ENCODE peak calls at places on chromosomes 11 and 22, in five cellular contexts. One of them, this sample, is unnamed.

GRCh38 chr11:129861702-129862107 is 33.7 kb downstream of the NFRKB start:
- DNase-seq in PC-3: peak; percentile 100
- DNase-seq in lower lobe of right lung: peak; percentile 82
- DNase-seq in cardiac muscle cell: peak; percentile 94
- DNase-seq in CD8-positive, alpha-beta T cell: no peak
- DNase-seq in this sample: peak; percentile 88

GRCh38 chr22:42656578-42656977 is 7.4 kb upstream of the CYB5R3 start:
- DNase-seq in PC-3: no peak
- DNase-seq in lower lobe of right lung: no peak
- DNase-seq in cardiac muscle cell: no peak
- DNase-seq in CD8-positive, alpha-beta T cell: no peak
- DNase-seq in this sample: no peak

GRCh38 chr11:30333405-30333804 is 10.5 kb downstream of the ARL14EP start:
- DNase-seq in PC-3: peak; percentile 39
- DNase-seq in lower lobe of right lung: no peak
- DNase-seq in cardiac muscle cell: no peak
- DNase-seq in CD8-positive, alpha-beta T cell: no peak
- DNase-seq in this sample: no peak

GRCh38 chr11:35615911-35616900 is 2.1 kb upstream of the FJX1 start:
- DNase-seq in PC-3: peak; percentile 69
- DNase-seq in lower lobe of right lung: no peak
- DNase-seq in cardiac muscle cell: peak; percentile 79
- DNase-seq in CD8-positive, alpha-beta T cell: no peak
- DNase-seq in this sample: no peak

GRCh38 chr11:64879226-64879900 is 942 bp upstream of the EHD1 start:
- DNase-seq in PC-3: no peak
- DNase-seq in lower lobe of right lung: no peak
- DNase-seq in cardiac muscle cell: no peak
- DNase-seq in CD8-positive, alpha-beta T cell: no peak
- DNase-seq in this sample: no peak

GRCh38 chr22:44583076-44583760 is 85.2 kb upstream of the RTL6 start:
- DNase-seq in PC-3: peak; percentile 22
- DNase-seq in lower lobe of right lung: peak; percentile 23
- DNase-seq in cardiac muscle cell: peak; percentile 46
- DNase-seq in CD8-positive, alpha-beta T cell: no peak
- DNase-seq in this sample: no peak

GRCh38 chr22:38155703-38156102 is 25.9 kb downstream of the PLA2G6 start:
- DNase-seq in PC-3: no peak
- DNase-seq in lower lobe of right lung: no peak
- DNase-seq in cardiac muscle cell: no peak
- DNase-seq in CD8-positive, alpha-beta T cell: no peak
- DNase-seq in this sample: no peak

GRCh38 chr11:15969701-15970329 is 386.5 kb downstream of the SOX6 start:
- DNase-seq in PC-3: no peak
- DNase-seq in lower lobe of right lung: no peak
- DNase-seq in cardiac muscle cell: peak; percentile 92
- DNase-seq in CD8-positive, alpha-beta T cell: no peak
- DNase-seq in this sample: no peak

GRCh38 chr11:3177931-3178330 is 12.8 kb upstream of the OSBPL5 start:
- DNase-seq in PC-3: peak; percentile 59
- DNase-seq in lower lobe of right lung: no peak
- DNase-seq in cardiac muscle cell: no peak
- DNase-seq in CD8-positive, alpha-beta T cell: no peak
- DNase-seq in this sample: no peak

GRCh38 chr11:76577199-76577920 is 93.2 kb downstream of the LRRC32 start:
- DNase-seq in PC-3: peak; percentile 98
- DNase-seq in lower lobe of right lung: no peak
- DNase-seq in cardiac muscle cell: peak; percentile 89
- DNase-seq in CD8-positive, alpha-beta T cell: no peak
- DNase-seq in this sample: peak; percentile 67

GRCh38 chr11:133934599-133935550 is 21.9 kb downstream of the IGSF9B start:
- DNase-seq in PC-3: peak; percentile 68
- DNase-seq in lower lobe of right lung: no peak
- DNase-seq in cardiac muscle cell: peak; percentile 92
- DNase-seq in CD8-positive, alpha-beta T cell: no peak
- DNase-seq in this sample: no peak

GRCh38 chr11:27718853-27719574 is 18.8 kb upstream of the BDNF start:
- DNase-seq in PC-3: peak; percentile 47
- DNase-seq in lower lobe of right lung: no peak
- DNase-seq in cardiac muscle cell: peak; percentile 63
- DNase-seq in CD8-positive, alpha-beta T cell: no peak
- DNase-seq in this sample: no peak

GRCh38 chr11:116701297-116701801 is 71.4 kb downstream of the BUD13 start:
- DNase-seq in PC-3: no peak
- DNase-seq in lower lobe of right lung: peak; percentile 45
- DNase-seq in cardiac muscle cell: no peak
- DNase-seq in CD8-positive, alpha-beta T cell: no peak
- DNase-seq in this sample: no peak

GRCh38 chr11:34614334-34615113 is 6.4 kb upstream of the EHF start:
- DNase-seq in PC-3: no peak
- DNase-seq in lower lobe of right lung: no peak
- DNase-seq in cardiac muscle cell: peak; percentile 83
- DNase-seq in CD8-positive, alpha-beta T cell: no peak
- DNase-seq in this sample: no peak

GRCh38 chr11:45665206-45665932 is at the start of gene CHST1:
- DNase-seq in PC-3: no peak
- DNase-seq in lower lobe of right lung: no peak
- DNase-seq in cardiac muscle cell: peak; percentile 66
- DNase-seq in CD8-positive, alpha-beta T cell: no peak
- DNase-seq in this sample: no peak

GRCh38 chr11:1172729-1173117 is 15.0 kb downstream of the MUC5AC start:
- DNase-seq in PC-3: no peak
- DNase-seq in lower lobe of right lung: no peak
- DNase-seq in cardiac muscle cell: no peak
- DNase-seq in CD8-positive, alpha-beta T cell: no peak
- DNase-seq in this sample: no peak

GRCh38 chr11:35303596-35304392 is 115.6 kb downstream of the SLC1A2 start:
- DNase-seq in PC-3: peak; percentile 14
- DNase-seq in lower lobe of right lung: peak; percentile 61
- DNase-seq in cardiac muscle cell: peak; percentile 95
- DNase-seq in CD8-positive, alpha-beta T cell: no peak
- DNase-seq in this sample: peak; percentile 97

GRCh38 chr11:16791494-16791961 is 53.1 kb downstream of the C11orf58 start:
- DNase-seq in PC-3: peak; percentile 88
- DNase-seq in lower lobe of right lung: peak; percentile 68
- DNase-seq in cardiac muscle cell: peak; percentile 96
- DNase-seq in CD8-positive, alpha-beta T cell: no peak
- DNase-seq in this sample: peak; percentile 88

GRCh38 chr11:13468750-13469149 is 5.7 kb upstream of the BTBD10 start:
- DNase-seq in PC-3: no peak
- DNase-seq in lower lobe of right lung: no peak
- DNase-seq in cardiac muscle cell: no peak
- DNase-seq in CD8-positive, alpha-beta T cell: no peak
- DNase-seq in this sample: no peak

GRCh38 chr11:83801799-83802198 is 515.6 kb upstream of the CCDC90B start:
- DNase-seq in PC-3: peak; percentile 22
- DNase-seq in lower lobe of right lung: no peak
- DNase-seq in cardiac muscle cell: no peak
- DNase-seq in CD8-positive, alpha-beta T cell: no peak
- DNase-seq in this sample: no peak

GRCh38 chr22:22375586-22376351 is 131.2 kb downstream of the VPREB1 start:
- DNase-seq in PC-3: no peak
- DNase-seq in lower lobe of right lung: no peak
- DNase-seq in cardiac muscle cell: no peak
- DNase-seq in CD8-positive, alpha-beta T cell: no peak
- DNase-seq in this sample: no peak

GRCh38 chr11:116558504-116559252 is 214.1 kb downstream of the BUD13 start:
- DNase-seq in PC-3: peak; percentile 20
- DNase-seq in lower lobe of right lung: no peak
- DNase-seq in cardiac muscle cell: peak; percentile 28
- DNase-seq in CD8-positive, alpha-beta T cell: no peak
- DNase-seq in this sample: no peak

GRCh38 chr11:109697140-109697843 is 275.3 kb downstream of the C11orf87 start:
- DNase-seq in PC-3: peak; percentile 64
- DNase-seq in lower lobe of right lung: no peak
- DNase-seq in cardiac muscle cell: peak; percentile 79
- DNase-seq in CD8-positive, alpha-beta T cell: no peak
- DNase-seq in this sample: no peak

GRCh38 chr22:22578702-22579424 is 19.8 kb upstream of the PRAME start:
- DNase-seq in PC-3: no peak
- DNase-seq in lower lobe of right lung: no peak
- DNase-seq in cardiac muscle cell: peak; percentile 67
- DNase-seq in CD8-positive, alpha-beta T cell: no peak
- DNase-seq in this sample: peak; percentile 53

GRCh38 chr11:92295175-92296137 is 70.8 kb downstream of the FAT3 start:
- DNase-seq in PC-3: peak; percentile 45
- DNase-seq in lower lobe of right lung: no peak
- DNase-seq in cardiac muscle cell: peak; percentile 68
- DNase-seq in CD8-positive, alpha-beta T cell: no peak
- DNase-seq in this sample: no peak

GRCh38 chr11:102836290-102836875 is 7.0 kb downstream of the MMP3 start:
- DNase-seq in PC-3: peak; percentile 53
- DNase-seq in lower lobe of right lung: no peak
- DNase-seq in cardiac muscle cell: peak; percentile 21
- DNase-seq in CD8-positive, alpha-beta T cell: no peak
- DNase-seq in this sample: no peak

GRCh38 chr22:39773976-39774539 is 119.5 kb downstream of the ENTHD1 start:
- DNase-seq in PC-3: peak; percentile 25
- DNase-seq in lower lobe of right lung: no peak
- DNase-seq in cardiac muscle cell: peak; percentile 1
- DNase-seq in CD8-positive, alpha-beta T cell: no peak
- DNase-seq in this sample: no peak

GRCh38 chr11:31795706-31796522 is 15.2 kb downstream of the PAX6 start:
- DNase-seq in PC-3: no peak
- DNase-seq in lower lobe of right lung: no peak
- DNase-seq in cardiac muscle cell: no peak
- DNase-seq in CD8-positive, alpha-beta T cell: no peak
- DNase-seq in this sample: no peak

GRCh38 chr11:103883856-103884255 is 152.6 kb upstream of the DDI1 start:
- DNase-seq in PC-3: no peak
- DNase-seq in lower lobe of right lung: no peak
- DNase-seq in cardiac muscle cell: no peak
- DNase-seq in CD8-positive, alpha-beta T cell: no peak
- DNase-seq in this sample: no peak

GRCh38 chr11:91497847-91498246 is 726.8 kb upstream of the FAT3 start:
- DNase-seq in PC-3: no peak
- DNase-seq in lower lobe of right lung: no peak
- DNase-seq in cardiac muscle cell: no peak
- DNase-seq in CD8-positive, alpha-beta T cell: no peak
- DNase-seq in this sample: no peak

GRCh38 chr11:117678651-117679407 is 118.2 kb downstream of the DSCAML1 start:
- DNase-seq in PC-3: no peak
- DNase-seq in lower lobe of right lung: no peak
- DNase-seq in cardiac muscle cell: no peak
- DNase-seq in CD8-positive, alpha-beta T cell: no peak
- DNase-seq in this sample: no peak

GRCh38 chr22:39661842-39662676 is 91.5 kb downstream of the CACNA1I start:
- DNase-seq in PC-3: no peak
- DNase-seq in lower lobe of right lung: no peak
- DNase-seq in cardiac muscle cell: no peak
- DNase-seq in CD8-positive, alpha-beta T cell: peak; percentile 67
- DNase-seq in this sample: no peak

DNA sequence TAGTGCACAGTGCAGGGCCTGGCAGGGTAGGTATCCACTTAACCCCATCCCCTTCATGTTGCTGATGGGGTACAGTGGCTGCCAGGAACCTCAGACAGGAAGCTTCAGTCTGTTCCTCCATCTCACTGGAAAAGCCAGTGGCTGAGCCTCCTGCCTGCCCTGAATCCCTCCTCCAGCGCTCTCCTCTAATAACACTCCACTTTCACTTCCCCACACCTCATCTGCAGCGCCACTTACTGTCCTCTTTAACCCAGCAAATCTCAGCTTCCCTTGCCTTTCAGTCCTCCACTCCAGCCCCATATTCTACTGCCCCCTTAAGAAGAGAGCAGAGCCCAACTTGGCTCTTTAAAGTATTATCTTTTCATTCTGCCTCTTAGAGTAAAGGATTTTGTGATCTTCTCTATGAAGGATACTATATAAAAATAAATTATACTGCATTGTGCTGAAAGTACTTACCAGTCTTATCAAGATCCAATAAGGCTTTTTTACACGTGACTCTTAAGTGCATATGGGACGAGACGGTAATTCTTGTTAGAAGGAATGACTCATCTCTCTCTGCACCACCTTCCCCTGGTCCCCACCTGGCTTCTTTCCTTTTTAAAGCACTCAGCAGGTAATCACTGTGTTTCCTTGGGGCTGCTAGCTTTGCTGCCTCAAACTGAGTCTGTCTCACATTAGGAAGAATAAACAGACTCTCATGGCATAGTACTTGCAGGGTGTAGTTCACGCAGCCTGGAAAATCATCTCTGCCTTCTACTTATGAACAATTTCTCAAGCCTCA is 238.0 kb upstream of the NARS2 start:
- DNase-seq in PC-3: no peak
- DNase-seq in lower lobe of right lung: no peak
- DNase-seq in cardiac muscle cell: no peak
- DNase-seq in CD8-positive, alpha-beta T cell: no peak
- DNase-seq in this sample: no peak
- TF ChIP-seq CTCF in PC-3: no peak
- TF ChIP-seq CTCF in lower lobe of right lung: peak; percentile 13
- TF ChIP-seq CTCF in cardiac muscle cell: no peak
- TF ChIP-seq CTCF in CD8-positive, alpha-beta T cell: no peak
- TF ChIP-seq CTCF in this sample: no peak

DNA sequence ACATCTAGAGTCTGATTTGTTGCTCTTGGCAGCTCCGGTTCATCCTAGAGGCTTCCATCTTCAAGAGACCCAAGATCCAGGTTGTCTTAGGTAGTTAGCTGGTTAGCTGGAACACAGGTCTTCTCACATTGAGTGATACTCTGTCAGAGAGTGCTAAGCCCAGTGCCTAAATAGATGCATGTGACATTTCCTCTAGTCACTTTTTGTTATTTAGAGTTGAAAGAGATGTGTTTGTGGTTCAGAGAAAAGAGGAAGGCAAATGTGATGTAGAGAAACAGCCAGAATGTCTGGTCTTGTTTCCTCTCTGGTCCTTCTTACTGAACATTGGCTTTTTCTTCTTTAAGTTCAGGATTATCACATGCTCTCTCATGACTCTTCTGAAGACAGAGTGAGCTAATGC is 75.2 kb downstream of the SWAP70 start:
- DNase-seq in PC-3: no peak
- DNase-seq in lower lobe of right lung: no peak
- DNase-seq in cardiac muscle cell: no peak
- DNase-seq in CD8-positive, alpha-beta T cell: no peak
- DNase-seq in this sample: no peak
- H3K4me3 ChIP-seq in PC-3: no peak overlapping the region
- H3K4me3 ChIP-seq in lower lobe of right lung: no peak overlapping the region
- H3K4me3 ChIP-seq in cardiac muscle cell: no peak overlapping the region
- H3K4me3 ChIP-seq in CD8-positive, alpha-beta T cell: no peak overlapping the region
- H3K4me3 ChIP-seq in this sample: no peak overlapping the region

GRCh38 chr22:35631597-35631996 is 14.5 kb upstream of the MB start:
- DNase-seq in PC-3: peak; percentile 34
- DNase-seq in lower lobe of right lung: peak; percentile 64
- DNase-seq in cardiac muscle cell: peak; percentile 48
- DNase-seq in CD8-positive, alpha-beta T cell: no peak
- DNase-seq in this sample: no peak
- TF ChIP-seq CTCF in PC-3: peak; percentile 66
- TF ChIP-seq CTCF in lower lobe of right lung: peak; percentile 49
- TF ChIP-seq CTCF in cardiac muscle cell: peak; percentile 64
- TF ChIP-seq CTCF in CD8-positive, alpha-beta T cell: peak; percentile 21
- TF ChIP-seq CTCF in this sample: peak; percentile 84

DNA sequence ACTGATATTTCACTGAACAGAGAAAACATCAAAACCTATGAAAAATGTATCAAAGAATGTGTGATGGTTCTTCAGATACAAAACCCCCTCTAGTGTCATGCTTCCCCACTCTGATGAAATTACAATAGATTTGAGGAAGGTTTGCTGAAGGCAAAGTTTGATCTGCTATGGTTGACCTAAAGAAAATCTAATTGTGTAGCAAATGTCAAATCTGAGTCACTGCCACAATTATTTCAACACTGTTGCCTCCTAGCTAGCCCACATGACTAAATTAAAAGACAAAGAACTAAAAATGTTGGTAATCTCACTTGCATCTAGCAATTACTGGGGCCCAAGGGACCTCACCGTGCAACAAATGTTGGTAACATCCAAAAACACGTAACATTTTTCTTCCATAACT is 728.0 kb downstream of the DLG2 start:
- DNase-seq in PC-3: no peak
- DNase-seq in lower lobe of right lung: no peak
- DNase-seq in cardiac muscle cell: no peak
- DNase-seq in CD8-positive, alpha-beta T cell: no peak
- DNase-seq in this sample: no peak
- H3K4me3 ChIP-seq in PC-3: no peak overlapping the region
- H3K4me3 ChIP-seq in lower lobe of right lung: no peak overlapping the region
- H3K4me3 ChIP-seq in cardiac muscle cell: no peak overlapping the region
- H3K4me3 ChIP-seq in CD8-positive, alpha-beta T cell: no peak overlapping the region
- H3K4me3 ChIP-seq in this sample: no peak overlapping the region

This sample was measured in epithelial cell of proximal tubule.